ENCODE peak calls at places on chromosomes 5 and 9, in six cellular contexts. I, R, D, A, P and Y are unnamed samples.

GRCh38 chr5:169097374-169097831 is 203.5 kb downstream of the SLIT3 start:
- DNase-seq in I (no peak), D (no peak), R (no peak), A (no peak), P (no peak), Y (no peak)

GRCh38 chr9:89791754-89792153 is 186.9 kb downstream of the GADD45G start:
- DNase-seq in P (no peak), I (no peak), A (no peak), R (no peak), D (no peak), Y (no peak)

GRCh38 chr5:173455599-173455957 is 127.4 kb upstream of the STC2 start:
- DNase-seq in R (no peak), P (no peak), D (no peak), I (no peak), A (no peak), Y (no peak)

GRCh38 chr9:7756088-7756487 is 43.5 kb downstream of the DMAC1 start:
- DNase-seq in R (no peak), P (no peak), I (no peak), A (no peak), D (peak), Y (no peak)

GRCh38 chr9:93134018-93134739 is at the start of gene NINJ1:
- DNase-seq in A (peak), D (peak), R (peak), P (no peak), I (peak), Y (peak)

GRCh38 chr5:122352331-122352730 is 40.3 kb downstream of the SNCAIP start:
- DNase-seq in R (no peak), P (no peak), D (no peak), A (no peak), I (no peak), Y (no peak)

GRCh38 chr5:32711693-32712462 is 757 bp downstream of the NPR3 start:
- DNase-seq in A (no peak), D (no peak), P (no peak), R (no peak), I (peak), Y (no peak)

GRCh38 chr9:83649515-83649914 is 26.6 kb downstream of the IDNK start:
- DNase-seq in D (no peak), R (no peak), P (no peak), A (no peak), I (peak), Y (no peak)

GRCh38 chr5:147763791-147764525 is 18.6 kb downstream of the JAKMIP2 start:
- DNase-seq in R (no peak), P (no peak), A (no peak), D (no peak), I (no peak), Y (no peak)

GRCh38 chr5:149207821-149208220 is 63.8 kb upstream of the AFAP1L1 start:
- DNase-seq in P (no peak), R (no peak), D (no peak), A (no peak), I (no peak), Y (no peak)

GRCh38 chr9:93058357-93059096 is at the start of gene SUSD3:
- DNase-seq in R (peak), A (peak), D (peak), I (peak), P (no peak), Y (peak)

DNA sequence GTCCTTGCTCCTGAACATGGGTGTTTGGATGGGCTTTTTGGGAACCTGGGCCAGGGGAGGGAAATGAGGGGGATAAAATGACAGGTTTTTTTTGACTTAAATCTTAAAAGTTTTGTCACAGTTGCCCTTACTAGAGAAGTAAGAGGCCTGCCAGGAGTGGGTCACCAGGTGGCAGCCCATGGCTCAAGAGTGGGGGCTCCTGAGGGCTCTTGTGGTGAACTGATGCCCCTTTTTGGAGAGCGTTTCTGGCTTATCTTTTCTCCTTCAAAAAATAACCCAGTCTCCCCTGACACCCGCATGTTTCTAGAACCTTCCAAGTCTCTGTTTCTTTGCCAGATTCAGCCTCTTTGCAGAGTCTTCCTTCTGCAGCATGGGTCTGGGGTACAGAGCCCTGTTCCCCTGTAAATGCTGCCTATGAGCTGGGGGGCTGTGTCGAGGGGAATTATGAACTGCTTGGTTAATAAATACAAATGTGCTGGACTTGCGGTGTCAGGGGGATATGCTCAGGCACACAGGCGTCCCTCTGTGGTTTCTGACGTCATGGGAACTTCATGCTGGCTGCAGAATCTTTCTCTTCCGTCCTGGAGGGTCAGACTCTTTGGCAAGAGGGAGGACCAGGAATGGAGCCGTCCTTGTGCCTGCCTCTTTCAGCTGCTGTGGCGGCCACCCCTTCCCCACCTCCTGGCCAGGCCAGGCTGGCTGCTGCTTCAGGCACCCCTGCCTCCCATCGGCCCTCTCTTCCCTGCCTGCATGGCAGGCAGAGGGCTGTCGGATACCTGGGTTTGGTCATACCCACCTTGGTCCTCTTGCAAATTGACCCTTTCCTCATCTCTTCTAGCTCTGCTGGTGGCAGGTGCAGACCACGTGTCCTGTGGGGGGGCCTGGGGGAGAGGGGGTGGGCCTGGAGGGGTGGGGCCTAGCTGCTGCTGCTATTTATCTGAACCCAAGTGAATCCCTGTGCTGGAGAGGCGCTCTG is 30.1 kb downstream of the PTPA start:
- DNase-seq in D (no peak), R (no peak), A (peak), P (no peak), I (no peak), Y (peak)
- TF ChIP-seq POLR2AphosphoS5 in D (no peak), R (peak), A (peak), P (no peak), I (no peak), Y (peak)

DNA sequence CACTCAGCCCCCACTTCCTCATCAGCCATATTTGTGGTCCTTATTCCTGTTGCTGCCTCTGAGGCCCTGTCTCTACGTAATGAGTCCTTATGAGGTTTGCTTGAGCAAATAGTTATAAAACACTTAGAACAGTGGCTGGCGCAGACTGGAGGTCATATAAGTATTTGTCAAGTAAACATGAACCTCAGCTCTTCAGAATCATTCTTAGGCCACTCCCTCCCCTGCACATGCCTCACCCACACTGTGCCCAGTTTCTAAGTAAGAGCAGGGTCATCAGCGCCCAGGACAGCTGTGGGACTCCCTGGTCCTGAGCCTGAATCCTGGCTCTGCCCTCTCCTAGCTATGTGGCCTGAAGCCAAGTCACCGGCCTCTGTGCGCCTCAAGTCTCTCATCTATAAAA is 4.0 kb downstream of the ST6GALNAC4 start:
- DNase-seq in R (no peak), P (no peak), D (no peak), A (peak), I (no peak), Y (peak)
- TF ChIP-seq POLR2AphosphoS5 in R (no peak), P (no peak), D (no peak), A (no peak), I (no peak), Y (no peak)

GRCh38 chr5:178209334-178210072 is 5.2 kb downstream of the HNRNPAB start:
- DNase-seq in I (no peak), P (no peak), R (no peak), A (no peak), D (no peak), Y (no peak)
- TF ChIP-seq POLR2AphosphoS5 in I (peak), P (no peak), R (no peak), A (no peak), D (peak), Y (no peak)

GRCh38 chr5:177309351-177310191 is 2.1 kb downstream of the MXD3 start:
- DNase-seq in D (no peak), R (peak), I (peak), A (peak), P (no peak), Y (peak)

GRCh38 chr5:177307544-177308363 is 3.9 kb downstream of the MXD3 start:
- DNase-seq in I (no peak), A (no peak), D (no peak), R (no peak), P (no peak), Y (no peak)

GRCh38 chr5:177308740-177309139 is 3.0 kb downstream of the MXD3 start:
- DNase-seq in D (no peak), R (no peak), P (no peak), A (no peak), I (no peak), Y (no peak)

GRCh38 chr5:177304392-177305119 is 957 bp downstream of the PRELID1 start:
- DNase-seq in P (no peak), I (no peak), A (no peak), D (no peak), R (no peak), Y (peak)

GRCh38 chr5:177306674-177307543 is 3.3 kb downstream of the PRELID1 start:
- DNase-seq in I (peak), R (no peak), P (no peak), A (no peak), D (no peak), Y (no peak)
- TF ChIP-seq POLR2AphosphoS5 in I (no peak), R (peak), P (no peak), A (no peak), D (peak), Y (no peak)

GRCh38 chr5:150410524-150411244 is 2.0 kb downstream of the CD74 start:
- DNase-seq in R (peak), I (peak), P (no peak), A (peak), D (no peak), Y (peak)
- TF ChIP-seq POLR2AphosphoS5 in R (no peak), I (no peak), P (peak), A (no peak), D (peak), Y (no peak)